ENCODE peak calls at places on chromosomes 2 and 18, in four cellular contexts. J is HFFc6, L is MV-4-11, V is hypothalamus. E is an unnamed sample.

GRCh38 chr2:38376346-38376682 is 759 bp downstream of the ATL2 start:
- DNase-seq in J (peak), L (peak), V (peak), E (peak)

GRCh38 chr2:133264951-133265949 is 303.0 kb downstream of the NCKAP5 start:
- DNase-seq in J (no peak), L (peak), V (peak), E (no peak)

GRCh38 chr2:28528206-28528605 is 32.3 kb downstream of the PLB1 start:
- DNase-seq in J (no peak), L (no peak), V (no peak), E (no peak)

GRCh38 chr18:49910986-49911385 is 97.7 kb upstream of the ACAA2 start:
- DNase-seq in J (no peak), L (no peak), V (no peak), E (no peak)

GRCh38 chr18:45521777-45522176 is 93.5 kb upstream of the SLC14A2 start:
- DNase-seq in J (peak), L (no peak), V (no peak), E (no peak)

GRCh38 chr2:58925676-58926081 is 684.6 kb upstream of the FANCL start:
- DNase-seq in J (peak), L (no peak), V (peak), E (no peak)

GRCh38 chr18:3321133-3321812 is 59.3 kb downstream of the MYL12B start:
- DNase-seq in J (peak), L (peak), V (no peak), E (peak)

GRCh38 chr2:107808986-107809385 is 17.7 kb upstream of the RGPD4 start:
- DNase-seq in J (no peak), L (no peak), V (no peak), E (no peak)

GRCh38 chr2:67260348-67261277 is 136.5 kb upstream of the ETAA1 start:
- DNase-seq in J (peak), L (no peak), V (no peak), E (peak)

GRCh38 chr2:238973038-238973772 is 125.3 kb downstream of the TWIST2 start:
- DNase-seq in J (peak), L (no peak), V (no peak), E (peak)

GRCh38 chr2:205758498-205758897 is 76.2 kb downstream of the NRP2 start:
- DNase-seq in J (no peak), L (no peak), V (no peak), E (peak)

GRCh38 chr2:144834954-144835633 is 315.2 kb upstream of the ZEB2 start:
- DNase-seq in J (peak), L (no peak), V (no peak), E (peak)

GRCh38 chr2:199778655-199779054 is 72.3 kb downstream of the FTCDNL1 start:
- DNase-seq in J (no peak), L (no peak), V (no peak), E (no peak)

GRCh38 chr2:146982393-146982846 is 862.4 kb upstream of the ACVR2A start:
- DNase-seq in J (no peak), L (peak), V (no peak), E (no peak)

GRCh38 chr2:42754021-42754775 is 9.7 kb downstream of the OXER1 start:
- DNase-seq in J (peak), L (no peak), V (peak), E (no peak)

GRCh38 chr2:104468846-104469245 is 385.1 kb upstream of the POU3F3 start:
- DNase-seq in J (no peak), L (no peak), V (no peak), E (no peak)

GRCh38 chr2:207032490-207032889 is 93.2 kb downstream of the CPO start:
- DNase-seq in J (no peak), L (no peak), V (no peak), E (no peak)

GRCh38 chr2:158671381-158672245 is 123.5 kb upstream of the DAPL1 start:
- DNase-seq in J (no peak), L (no peak), V (peak), E (no peak)

GRCh38 chr2:213237787-213238186 is 46.5 kb upstream of the SPAG16 start:
- DNase-seq in J (no peak), L (no peak), V (no peak), E (no peak)

GRCh38 chr2:100606740-100607343 is 44.0 kb downstream of the PDCL3 start:
- DNase-seq in J (peak), L (peak), V (peak), E (no peak)

GRCh38 chr2:98487806-98488189 is 43.1 kb downstream of the INPP4A start:
- DNase-seq in J (no peak), L (peak), V (no peak), E (peak)

GRCh38 chr2:176554107-176555048 is 285.1 kb downstream of the MTX2 start:
- DNase-seq in J (peak), L (peak), V (peak), E (peak)

GRCh38 chr18:48808476-48808875 is 142.3 kb downstream of the SMAD7 start:
- DNase-seq in J (no peak), L (no peak), V (no peak), E (no peak)

GRCh38 chr2:48952071-48952604 is 196.6 kb upstream of the LHCGR start:
- DNase-seq in J (no peak), L (no peak), V (no peak), E (no peak)

GRCh38 chr18:45765740-45766139 is 41.8 kb downstream of the SLC14A1 start:
- DNase-seq in J (no peak), L (no peak), V (no peak), E (no peak)

GRCh38 chr2:44951124-44951523 is 9.6 kb downstream of the SIX3 start:
- DNase-seq in J (no peak), L (no peak), V (no peak), E (no peak)

GRCh38 chr18:26655614-26656400 is 107.5 kb upstream of the KCTD1 start:
- DNase-seq in J (peak), L (no peak), V (peak), E (no peak)

GRCh38 chr18:59865241-59865986 is 34.4 kb upstream of the PMAIP1 start:
- DNase-seq in J (no peak), L (peak), V (no peak), E (no peak)